ENCODE peak calls at places on chromosomes 1 and 21, in nine cellular contexts. One of them, this sample, is unnamed.
A peak's percentile ranks its signal among the peaks of the same experiment; 100 is the strongest.

GRCh38 chr1:191572479-191572878 is 585.8 kb upstream of the RGS18 start:
- DNase-seq in HuH-7: no peak
- DNase-seq in stimulated activated naive CD4-positive, alpha-beta T cell: no peak
- DNase-seq in activated naive CD8-positive, alpha-beta T cell treated with anti-CD3 and anti-CD28 coated beads, Interleukin-2, amount 10 ng/mL, durations not matched to agents 7 days and 5 days: no peak
- DNase-seq in stimulated activated CD4-positive, alpha-beta T cell treated with anti-CD3 and anti-CD28 coated beads, Interleukin-4, amount 100 ng/mL, for 4 hours: no peak
- DNase-seq in neural crest cell: no peak
- DNase-seq in NCI-H460: no peak
- DNase-seq in pancreas: no peak
- DNase-seq in T-cell: no peak
- DNase-seq in this sample: no peak

GRCh38 chr1:89844860-89845259 is 24.0 kb downstream of the LRRC8D start:
- DNase-seq in HuH-7: no peak
- DNase-seq in stimulated activated naive CD4-positive, alpha-beta T cell: peak; percentile 24
- DNase-seq in activated naive CD8-positive, alpha-beta T cell treated with anti-CD3 and anti-CD28 coated beads, Interleukin-2, amount 10 ng/mL, durations not matched to agents 7 days and 5 days: no peak
- DNase-seq in stimulated activated CD4-positive, alpha-beta T cell treated with anti-CD3 and anti-CD28 coated beads, Interleukin-4, amount 100 ng/mL, for 4 hours: peak; percentile 16
- DNase-seq in neural crest cell: no peak
- DNase-seq in NCI-H460: no peak
- DNase-seq in pancreas: no peak
- DNase-seq in T-cell: no peak
- DNase-seq in this sample: no peak

GRCh38 chr1:178869114-178869697 is 1.7 kb downstream of the ANGPTL1 start:
- DNase-seq in HuH-7: no peak
- DNase-seq in stimulated activated naive CD4-positive, alpha-beta T cell: no peak
- DNase-seq in activated naive CD8-positive, alpha-beta T cell treated with anti-CD3 and anti-CD28 coated beads, Interleukin-2, amount 10 ng/mL, durations not matched to agents 7 days and 5 days: no peak
- DNase-seq in stimulated activated CD4-positive, alpha-beta T cell treated with anti-CD3 and anti-CD28 coated beads, Interleukin-4, amount 100 ng/mL, for 4 hours: no peak
- DNase-seq in neural crest cell: no peak
- DNase-seq in NCI-H460: no peak
- DNase-seq in pancreas: no peak
- DNase-seq in T-cell: no peak
- DNase-seq in this sample: no peak

GRCh38 chr21:44533891-44534627 is 5.9 kb downstream of the KRTAP10-1 start:
- DNase-seq in HuH-7: no peak
- DNase-seq in stimulated activated naive CD4-positive, alpha-beta T cell: no peak
- DNase-seq in activated naive CD8-positive, alpha-beta T cell treated with anti-CD3 and anti-CD28 coated beads, Interleukin-2, amount 10 ng/mL, durations not matched to agents 7 days and 5 days: no peak
- DNase-seq in stimulated activated CD4-positive, alpha-beta T cell treated with anti-CD3 and anti-CD28 coated beads, Interleukin-4, amount 100 ng/mL, for 4 hours: no peak
- DNase-seq in neural crest cell: no peak
- DNase-seq in NCI-H460: no peak
- DNase-seq in pancreas: no peak
- DNase-seq in T-cell: no peak
- DNase-seq in this sample: no peak

GRCh38 chr1:213552045-213552444 is 435.7 kb upstream of the PROX1 start:
- DNase-seq in HuH-7: no peak
- DNase-seq in stimulated activated naive CD4-positive, alpha-beta T cell: no peak
- DNase-seq in activated naive CD8-positive, alpha-beta T cell treated with anti-CD3 and anti-CD28 coated beads, Interleukin-2, amount 10 ng/mL, durations not matched to agents 7 days and 5 days: no peak
- DNase-seq in stimulated activated CD4-positive, alpha-beta T cell treated with anti-CD3 and anti-CD28 coated beads, Interleukin-4, amount 100 ng/mL, for 4 hours: no peak
- DNase-seq in neural crest cell: no peak
- DNase-seq in NCI-H460: peak; percentile 6
- DNase-seq in pancreas: no peak
- DNase-seq in T-cell: no peak
- DNase-seq in this sample: no peak

GRCh38 chr1:231800071-231800470 is 173.5 kb downstream of the DISC1 start:
- DNase-seq in HuH-7: no peak
- DNase-seq in stimulated activated naive CD4-positive, alpha-beta T cell: no peak
- DNase-seq in activated naive CD8-positive, alpha-beta T cell treated with anti-CD3 and anti-CD28 coated beads, Interleukin-2, amount 10 ng/mL, durations not matched to agents 7 days and 5 days: no peak
- DNase-seq in stimulated activated CD4-positive, alpha-beta T cell treated with anti-CD3 and anti-CD28 coated beads, Interleukin-4, amount 100 ng/mL, for 4 hours: no peak
- DNase-seq in neural crest cell: no peak
- DNase-seq in NCI-H460: no peak
- DNase-seq in pancreas: no peak
- DNase-seq in T-cell: no peak
- DNase-seq in this sample: no peak

GRCh38 chr1:94926365-94926914 is 470 bp downstream of the CNN3 start:
- DNase-seq in HuH-7: peak; percentile 51
- DNase-seq in stimulated activated naive CD4-positive, alpha-beta T cell: peak; percentile 66
- DNase-seq in activated naive CD8-positive, alpha-beta T cell treated with anti-CD3 and anti-CD28 coated beads, Interleukin-2, amount 10 ng/mL, durations not matched to agents 7 days and 5 days: peak; percentile 65
- DNase-seq in stimulated activated CD4-positive, alpha-beta T cell treated with anti-CD3 and anti-CD28 coated beads, Interleukin-4, amount 100 ng/mL, for 4 hours: no peak
- DNase-seq in neural crest cell: peak; percentile 62
- DNase-seq in NCI-H460: peak; percentile 15
- DNase-seq in pancreas: peak; percentile 67
- DNase-seq in T-cell: no peak
- DNase-seq in this sample: no peak

GRCh38 chr1:20684050-20684620 is 23.0 kb upstream of the DDOST start:
- DNase-seq in HuH-7: no peak
- DNase-seq in stimulated activated naive CD4-positive, alpha-beta T cell: no peak
- DNase-seq in activated naive CD8-positive, alpha-beta T cell treated with anti-CD3 and anti-CD28 coated beads, Interleukin-2, amount 10 ng/mL, durations not matched to agents 7 days and 5 days: no peak
- DNase-seq in stimulated activated CD4-positive, alpha-beta T cell treated with anti-CD3 and anti-CD28 coated beads, Interleukin-4, amount 100 ng/mL, for 4 hours: no peak
- DNase-seq in neural crest cell: no peak
- DNase-seq in NCI-H460: no peak
- DNase-seq in pancreas: no peak
- DNase-seq in T-cell: no peak
- DNase-seq in this sample: no peak

GRCh38 chr1:178066904-178067531 is 26.9 kb upstream of the RASAL2 start:
- DNase-seq in HuH-7: no peak
- DNase-seq in stimulated activated naive CD4-positive, alpha-beta T cell: no peak
- DNase-seq in activated naive CD8-positive, alpha-beta T cell treated with anti-CD3 and anti-CD28 coated beads, Interleukin-2, amount 10 ng/mL, durations not matched to agents 7 days and 5 days: no peak
- DNase-seq in stimulated activated CD4-positive, alpha-beta T cell treated with anti-CD3 and anti-CD28 coated beads, Interleukin-4, amount 100 ng/mL, for 4 hours: no peak
- DNase-seq in neural crest cell: no peak
- DNase-seq in NCI-H460: no peak
- DNase-seq in pancreas: no peak
- DNase-seq in T-cell: no peak
- DNase-seq in this sample: no peak

GRCh38 chr1:101365186-101365585 is 128.4 kb downstream of the S1PR1 start:
- DNase-seq in HuH-7: no peak
- DNase-seq in stimulated activated naive CD4-positive, alpha-beta T cell: no peak
- DNase-seq in activated naive CD8-positive, alpha-beta T cell treated with anti-CD3 and anti-CD28 coated beads, Interleukin-2, amount 10 ng/mL, durations not matched to agents 7 days and 5 days: no peak
- DNase-seq in stimulated activated CD4-positive, alpha-beta T cell treated with anti-CD3 and anti-CD28 coated beads, Interleukin-4, amount 100 ng/mL, for 4 hours: no peak
- DNase-seq in neural crest cell: no peak
- DNase-seq in NCI-H460: no peak
- DNase-seq in pancreas: no peak
- DNase-seq in T-cell: no peak
- DNase-seq in this sample: no peak

GRCh38 chr1:238647877-238648276 is 738.5 kb upstream of the CHRM3 start:
- DNase-seq in HuH-7: no peak
- DNase-seq in stimulated activated naive CD4-positive, alpha-beta T cell: no peak
- DNase-seq in activated naive CD8-positive, alpha-beta T cell treated with anti-CD3 and anti-CD28 coated beads, Interleukin-2, amount 10 ng/mL, durations not matched to agents 7 days and 5 days: no peak
- DNase-seq in stimulated activated CD4-positive, alpha-beta T cell treated with anti-CD3 and anti-CD28 coated beads, Interleukin-4, amount 100 ng/mL, for 4 hours: no peak
- DNase-seq in neural crest cell: no peak
- DNase-seq in NCI-H460: peak; percentile 36
- DNase-seq in pancreas: no peak
- DNase-seq in T-cell: no peak
- DNase-seq in this sample: no peak

GRCh38 chr1:7293702-7294630 is 477.1 kb upstream of the VAMP3 start:
- DNase-seq in HuH-7: no peak
- DNase-seq in stimulated activated naive CD4-positive, alpha-beta T cell: no peak
- DNase-seq in activated naive CD8-positive, alpha-beta T cell treated with anti-CD3 and anti-CD28 coated beads, Interleukin-2, amount 10 ng/mL, durations not matched to agents 7 days and 5 days: no peak
- DNase-seq in stimulated activated CD4-positive, alpha-beta T cell treated with anti-CD3 and anti-CD28 coated beads, Interleukin-4, amount 100 ng/mL, for 4 hours: no peak
- DNase-seq in neural crest cell: no peak
- DNase-seq in NCI-H460: no peak
- DNase-seq in pancreas: no peak
- DNase-seq in T-cell: no peak
- DNase-seq in this sample: no peak

GRCh38 chr1:104132386-104132973 is 382.8 kb downstream of the AMY1C start:
- DNase-seq in HuH-7: peak; percentile 6
- DNase-seq in stimulated activated naive CD4-positive, alpha-beta T cell: no peak
- DNase-seq in activated naive CD8-positive, alpha-beta T cell treated with anti-CD3 and anti-CD28 coated beads, Interleukin-2, amount 10 ng/mL, durations not matched to agents 7 days and 5 days: no peak
- DNase-seq in stimulated activated CD4-positive, alpha-beta T cell treated with anti-CD3 and anti-CD28 coated beads, Interleukin-4, amount 100 ng/mL, for 4 hours: no peak
- DNase-seq in neural crest cell: no peak
- DNase-seq in NCI-H460: peak; percentile 47
- DNase-seq in pancreas: no peak
- DNase-seq in T-cell: no peak
- DNase-seq in this sample: no peak

GRCh38 chr21:45313682-45314081 is 26.0 kb upstream of the POFUT2 start:
- DNase-seq in HuH-7: no peak
- DNase-seq in stimulated activated naive CD4-positive, alpha-beta T cell: no peak
- DNase-seq in activated naive CD8-positive, alpha-beta T cell treated with anti-CD3 and anti-CD28 coated beads, Interleukin-2, amount 10 ng/mL, durations not matched to agents 7 days and 5 days: no peak
- DNase-seq in stimulated activated CD4-positive, alpha-beta T cell treated with anti-CD3 and anti-CD28 coated beads, Interleukin-4, amount 100 ng/mL, for 4 hours: no peak
- DNase-seq in neural crest cell: no peak
- DNase-seq in NCI-H460: no peak
- DNase-seq in pancreas: no peak
- DNase-seq in T-cell: no peak
- DNase-seq in this sample: no peak

GRCh38 chr1:17279001-17279830 is 28.8 kb upstream of the PADI4 start:
- DNase-seq in HuH-7: no peak
- DNase-seq in stimulated activated naive CD4-positive, alpha-beta T cell: no peak
- DNase-seq in activated naive CD8-positive, alpha-beta T cell treated with anti-CD3 and anti-CD28 coated beads, Interleukin-2, amount 10 ng/mL, durations not matched to agents 7 days and 5 days: no peak
- DNase-seq in stimulated activated CD4-positive, alpha-beta T cell treated with anti-CD3 and anti-CD28 coated beads, Interleukin-4, amount 100 ng/mL, for 4 hours: no peak
- DNase-seq in neural crest cell: no peak
- DNase-seq in NCI-H460: no peak
- DNase-seq in pancreas: peak; percentile 90
- DNase-seq in T-cell: no peak
- DNase-seq in this sample: no peak

GRCh38 chr21:34367320-34367935 is 3.6 kb downstream of the KCNE2 start:
- DNase-seq in HuH-7: peak; percentile 30
- DNase-seq in stimulated activated naive CD4-positive, alpha-beta T cell: peak; percentile 36
- DNase-seq in activated naive CD8-positive, alpha-beta T cell treated with anti-CD3 and anti-CD28 coated beads, Interleukin-2, amount 10 ng/mL, durations not matched to agents 7 days and 5 days: no peak
- DNase-seq in stimulated activated CD4-positive, alpha-beta T cell treated with anti-CD3 and anti-CD28 coated beads, Interleukin-4, amount 100 ng/mL, for 4 hours: peak; percentile 26
- DNase-seq in neural crest cell: peak; percentile 45
- DNase-seq in NCI-H460: peak; percentile 75
- DNase-seq in pancreas: no peak
- DNase-seq in T-cell: peak; percentile 45
- DNase-seq in this sample: no peak

GRCh38 chr1:57578099-57578498 is 154.2 kb upstream of the DAB1 start:
- DNase-seq in HuH-7: no peak
- DNase-seq in stimulated activated naive CD4-positive, alpha-beta T cell: no peak
- DNase-seq in activated naive CD8-positive, alpha-beta T cell treated with anti-CD3 and anti-CD28 coated beads, Interleukin-2, amount 10 ng/mL, durations not matched to agents 7 days and 5 days: no peak
- DNase-seq in stimulated activated CD4-positive, alpha-beta T cell treated with anti-CD3 and anti-CD28 coated beads, Interleukin-4, amount 100 ng/mL, for 4 hours: no peak
- DNase-seq in neural crest cell: no peak
- DNase-seq in NCI-H460: no peak
- DNase-seq in pancreas: no peak
- DNase-seq in T-cell: no peak
- DNase-seq in this sample: no peak

GRCh38 chr1:118338991-118339390 is 154.0 kb upstream of the SPAG17 start:
- DNase-seq in HuH-7: no peak
- DNase-seq in stimulated activated naive CD4-positive, alpha-beta T cell: no peak
- DNase-seq in activated naive CD8-positive, alpha-beta T cell treated with anti-CD3 and anti-CD28 coated beads, Interleukin-2, amount 10 ng/mL, durations not matched to agents 7 days and 5 days: no peak
- DNase-seq in stimulated activated CD4-positive, alpha-beta T cell treated with anti-CD3 and anti-CD28 coated beads, Interleukin-4, amount 100 ng/mL, for 4 hours: no peak
- DNase-seq in neural crest cell: no peak
- DNase-seq in NCI-H460: no peak
- DNase-seq in pancreas: no peak
- DNase-seq in T-cell: no peak
- DNase-seq in this sample: no peak

GRCh38 chr1:224497714-224498573 is 63.3 kb upstream of the WDR26 start:
- DNase-seq in HuH-7: no peak
- DNase-seq in stimulated activated naive CD4-positive, alpha-beta T cell: no peak
- DNase-seq in activated naive CD8-positive, alpha-beta T cell treated with anti-CD3 and anti-CD28 coated beads, Interleukin-2, amount 10 ng/mL, durations not matched to agents 7 days and 5 days: peak; percentile 62
- DNase-seq in stimulated activated CD4-positive, alpha-beta T cell treated with anti-CD3 and anti-CD28 coated beads, Interleukin-4, amount 100 ng/mL, for 4 hours: peak; percentile 65
- DNase-seq in neural crest cell: no peak
- DNase-seq in NCI-H460: no peak
- DNase-seq in pancreas: no peak
- DNase-seq in T-cell: no peak
- DNase-seq in this sample: no peak

GRCh38 chr1:183901748-183902341 is 96.9 kb downstream of the RGL1 start:
- DNase-seq in HuH-7: no peak
- DNase-seq in stimulated activated naive CD4-positive, alpha-beta T cell: no peak
- DNase-seq in activated naive CD8-positive, alpha-beta T cell treated with anti-CD3 and anti-CD28 coated beads, Interleukin-2, amount 10 ng/mL, durations not matched to agents 7 days and 5 days: no peak
- DNase-seq in stimulated activated CD4-positive, alpha-beta T cell treated with anti-CD3 and anti-CD28 coated beads, Interleukin-4, amount 100 ng/mL, for 4 hours: no peak
- DNase-seq in neural crest cell: no peak
- DNase-seq in NCI-H460: no peak
- DNase-seq in pancreas: no peak
- DNase-seq in T-cell: no peak
- DNase-seq in this sample: no peak

GRCh38 chr1:184330884-184331283 is 55.9 kb upstream of the C1orf21 start:
- DNase-seq in HuH-7: no peak
- DNase-seq in stimulated activated naive CD4-positive, alpha-beta T cell: no peak
- DNase-seq in activated naive CD8-positive, alpha-beta T cell treated with anti-CD3 and anti-CD28 coated beads, Interleukin-2, amount 10 ng/mL, durations not matched to agents 7 days and 5 days: no peak
- DNase-seq in stimulated activated CD4-positive, alpha-beta T cell treated with anti-CD3 and anti-CD28 coated beads, Interleukin-4, amount 100 ng/mL, for 4 hours: no peak
- DNase-seq in neural crest cell: no peak
- DNase-seq in NCI-H460: no peak
- DNase-seq in pancreas: no peak
- DNase-seq in T-cell: no peak
- DNase-seq in this sample: no peak

GRCh38 chr1:231420299-231420958 is 1.7 kb downstream of the EGLN1 start:
- DNase-seq in HuH-7: no peak
- DNase-seq in stimulated activated naive CD4-positive, alpha-beta T cell: peak; percentile 49
- DNase-seq in activated naive CD8-positive, alpha-beta T cell treated with anti-CD3 and anti-CD28 coated beads, Interleukin-2, amount 10 ng/mL, durations not matched to agents 7 days and 5 days: no peak
- DNase-seq in stimulated activated CD4-positive, alpha-beta T cell treated with anti-CD3 and anti-CD28 coated beads, Interleukin-4, amount 100 ng/mL, for 4 hours: no peak
- DNase-seq in neural crest cell: no peak
- DNase-seq in NCI-H460: no peak
- DNase-seq in pancreas: no peak
- DNase-seq in T-cell: no peak
- DNase-seq in this sample: no peak

GRCh38 chr1:72037745-72038343 is 244.5 kb downstream of the NEGR1 start:
- DNase-seq in HuH-7: peak; percentile 13
- DNase-seq in stimulated activated naive CD4-positive, alpha-beta T cell: no peak
- DNase-seq in activated naive CD8-positive, alpha-beta T cell treated with anti-CD3 and anti-CD28 coated beads, Interleukin-2, amount 10 ng/mL, durations not matched to agents 7 days and 5 days: no peak
- DNase-seq in stimulated activated CD4-positive, alpha-beta T cell treated with anti-CD3 and anti-CD28 coated beads, Interleukin-4, amount 100 ng/mL, for 4 hours: no peak
- DNase-seq in neural crest cell: peak; percentile 36
- DNase-seq in NCI-H460: peak; percentile 12
- DNase-seq in pancreas: no peak
- DNase-seq in T-cell: no peak
- DNase-seq in this sample: peak; percentile 6

GRCh38 chr1:162633327-162633762 is 1.1 kb downstream of the DDR2 start:
- DNase-seq in HuH-7: no peak
- DNase-seq in stimulated activated naive CD4-positive, alpha-beta T cell: no peak
- DNase-seq in activated naive CD8-positive, alpha-beta T cell treated with anti-CD3 and anti-CD28 coated beads, Interleukin-2, amount 10 ng/mL, durations not matched to agents 7 days and 5 days: no peak
- DNase-seq in stimulated activated CD4-positive, alpha-beta T cell treated with anti-CD3 and anti-CD28 coated beads, Interleukin-4, amount 100 ng/mL, for 4 hours: no peak
- DNase-seq in neural crest cell: no peak
- DNase-seq in NCI-H460: no peak
- DNase-seq in pancreas: no peak
- DNase-seq in T-cell: no peak
- DNase-seq in this sample: no peak

GRCh38 chr1:9286556-9286955 is 6.1 kb upstream of the SPSB1 start:
- DNase-seq in HuH-7: no peak
- DNase-seq in stimulated activated naive CD4-positive, alpha-beta T cell: no peak
- DNase-seq in activated naive CD8-positive, alpha-beta T cell treated with anti-CD3 and anti-CD28 coated beads, Interleukin-2, amount 10 ng/mL, durations not matched to agents 7 days and 5 days: no peak
- DNase-seq in stimulated activated CD4-positive, alpha-beta T cell treated with anti-CD3 and anti-CD28 coated beads, Interleukin-4, amount 100 ng/mL, for 4 hours: no peak
- DNase-seq in neural crest cell: no peak
- DNase-seq in NCI-H460: no peak
- DNase-seq in pancreas: no peak
- DNase-seq in T-cell: no peak
- DNase-seq in this sample: no peak

GRCh38 chr1:10217748-10218441 is 7.5 kb downstream of the KIF1B start:
- DNase-seq in HuH-7: no peak
- DNase-seq in stimulated activated naive CD4-positive, alpha-beta T cell: no peak
- DNase-seq in activated naive CD8-positive, alpha-beta T cell treated with anti-CD3 and anti-CD28 coated beads, Interleukin-2, amount 10 ng/mL, durations not matched to agents 7 days and 5 days: no peak
- DNase-seq in stimulated activated CD4-positive, alpha-beta T cell treated with anti-CD3 and anti-CD28 coated beads, Interleukin-4, amount 100 ng/mL, for 4 hours: no peak
- DNase-seq in neural crest cell: no peak
- DNase-seq in NCI-H460: no peak
- DNase-seq in pancreas: no peak
- DNase-seq in T-cell: no peak
- DNase-seq in this sample: no peak

GRCh38 chr1:234720709-234721436 is 110.9 kb upstream of the IRF2BP2 start:
- DNase-seq in HuH-7: no peak
- DNase-seq in stimulated activated naive CD4-positive, alpha-beta T cell: no peak
- DNase-seq in activated naive CD8-positive, alpha-beta T cell treated with anti-CD3 and anti-CD28 coated beads, Interleukin-2, amount 10 ng/mL, durations not matched to agents 7 days and 5 days: no peak
- DNase-seq in stimulated activated CD4-positive, alpha-beta T cell treated with anti-CD3 and anti-CD28 coated beads, Interleukin-4, amount 100 ng/mL, for 4 hours: no peak
- DNase-seq in neural crest cell: no peak
- DNase-seq in NCI-H460: no peak
- DNase-seq in pancreas: no peak
- DNase-seq in T-cell: no peak
- DNase-seq in this sample: no peak

GRCh38 chr1:182662121-182662890 is 22.1 kb downstream of the RGS8 start:
- DNase-seq in HuH-7: no peak
- DNase-seq in stimulated activated naive CD4-positive, alpha-beta T cell: no peak
- DNase-seq in activated naive CD8-positive, alpha-beta T cell treated with anti-CD3 and anti-CD28 coated beads, Interleukin-2, amount 10 ng/mL, durations not matched to agents 7 days and 5 days: no peak
- DNase-seq in stimulated activated CD4-positive, alpha-beta T cell treated with anti-CD3 and anti-CD28 coated beads, Interleukin-4, amount 100 ng/mL, for 4 hours: no peak
- DNase-seq in neural crest cell: no peak
- DNase-seq in NCI-H460: no peak
- DNase-seq in pancreas: no peak
- DNase-seq in T-cell: no peak
- DNase-seq in this sample: no peak

GRCh38 chr1:3052501-3052900 is 16.5 kb upstream of the PRDM16 start:
- DNase-seq in HuH-7: no peak
- DNase-seq in stimulated activated naive CD4-positive, alpha-beta T cell: no peak
- DNase-seq in activated naive CD8-positive, alpha-beta T cell treated with anti-CD3 and anti-CD28 coated beads, Interleukin-2, amount 10 ng/mL, durations not matched to agents 7 days and 5 days: no peak
- DNase-seq in stimulated activated CD4-positive, alpha-beta T cell treated with anti-CD3 and anti-CD28 coated beads, Interleukin-4, amount 100 ng/mL, for 4 hours: no peak
- DNase-seq in neural crest cell: no peak
- DNase-seq in NCI-H460: no peak
- DNase-seq in pancreas: no peak
- DNase-seq in T-cell: no peak
- DNase-seq in this sample: no peak

GRCh38 chr1:111847519-111847918 is 91.8 kb downstream of the DDX20 start:
- DNase-seq in HuH-7: no peak
- DNase-seq in stimulated activated naive CD4-positive, alpha-beta T cell: no peak
- DNase-seq in activated naive CD8-positive, alpha-beta T cell treated with anti-CD3 and anti-CD28 coated beads, Interleukin-2, amount 10 ng/mL, durations not matched to agents 7 days and 5 days: no peak
- DNase-seq in stimulated activated CD4-positive, alpha-beta T cell treated with anti-CD3 and anti-CD28 coated beads, Interleukin-4, amount 100 ng/mL, for 4 hours: no peak
- DNase-seq in neural crest cell: no peak
- DNase-seq in NCI-H460: no peak
- DNase-seq in pancreas: no peak
- DNase-seq in T-cell: no peak
- DNase-seq in this sample: no peak

GRCh38 chr1:109850827-109851226 is 59.8 kb upstream of the CSF1 start:
- DNase-seq in HuH-7: no peak
- DNase-seq in stimulated activated naive CD4-positive, alpha-beta T cell: no peak
- DNase-seq in activated naive CD8-positive, alpha-beta T cell treated with anti-CD3 and anti-CD28 coated beads, Interleukin-2, amount 10 ng/mL, durations not matched to agents 7 days and 5 days: no peak
- DNase-seq in stimulated activated CD4-positive, alpha-beta T cell treated with anti-CD3 and anti-CD28 coated beads, Interleukin-4, amount 100 ng/mL, for 4 hours: no peak
- DNase-seq in neural crest cell: no peak
- DNase-seq in NCI-H460: no peak
- DNase-seq in pancreas: no peak
- DNase-seq in T-cell: no peak
- DNase-seq in this sample: no peak

This sample was measured in posterior cingulate gyrus.